ENCODE peak calls at places on chromosome 11, in ten cellular contexts. One of them, this sample, is unnamed.

GRCh38 chr11:45383229-45383628 is 97.1 kb upstream of the SYT13 start:
- DNase-seq in DMS53: no peak
- DNase-seq in non-pigmented ciliary epithelial cell: no peak
- DNase-seq in ACHN: peak
- DNase-seq in ELR: peak
- DNase-seq in endothelial cell: no peak
- DNase-seq in EL: peak
- DNase-seq in stimulated activated CD8-positive, alpha-beta memory T cell treated with anti-CD3 and anti-CD28 coated beads, Interleukin-12 subunit alpha, Interleukin-12 subunit beta, amount 100 ng/mL, for 4 hours: no peak
- DNase-seq in EH: peak
- DNase-seq in activated CD4-positive, CD25-positive, alpha-beta regulatory T cell: no peak
- DNase-seq in this sample: peak

GRCh38 chr11:20026629-20027545 is 133.4 kb downstream of the DBX1 start:
- DNase-seq in stimulated activated CD8-positive, alpha-beta memory T cell treated with anti-CD3 and anti-CD28 coated beads, Interleukin-12 subunit alpha, Interleukin-12 subunit beta, amount 100 ng/mL, for 4 hours: no peak
- DNase-seq in ACHN: no peak
- DNase-seq in ELR: no peak
- DNase-seq in EH: no peak
- DNase-seq in EL: no peak
- DNase-seq in DMS53: peak
- DNase-seq in non-pigmented ciliary epithelial cell: no peak
- DNase-seq in activated CD4-positive, CD25-positive, alpha-beta regulatory T cell: no peak
- DNase-seq in endothelial cell: peak
- DNase-seq in this sample: no peak

GRCh38 chr11:134632347-134633119 is 220.5 kb upstream of the B3GAT1 start:
- DNase-seq in ELR: no peak
- DNase-seq in stimulated activated CD8-positive, alpha-beta memory T cell treated with anti-CD3 and anti-CD28 coated beads, Interleukin-12 subunit alpha, Interleukin-12 subunit beta, amount 100 ng/mL, for 4 hours: no peak
- DNase-seq in DMS53: no peak
- DNase-seq in activated CD4-positive, CD25-positive, alpha-beta regulatory T cell: no peak
- DNase-seq in EH: no peak
- DNase-seq in non-pigmented ciliary epithelial cell: no peak
- DNase-seq in EL: no peak
- DNase-seq in ACHN: no peak
- DNase-seq in endothelial cell: no peak
- DNase-seq in this sample: no peak

GRCh38 chr11:9990221-9990973 is 303.6 kb downstream of the SBF2 start:
- DNase-seq in ELR: peak
- DNase-seq in ACHN: no peak
- DNase-seq in activated CD4-positive, CD25-positive, alpha-beta regulatory T cell: no peak
- DNase-seq in EH: peak
- DNase-seq in non-pigmented ciliary epithelial cell: no peak
- DNase-seq in DMS53: peak
- DNase-seq in stimulated activated CD8-positive, alpha-beta memory T cell treated with anti-CD3 and anti-CD28 coated beads, Interleukin-12 subunit alpha, Interleukin-12 subunit beta, amount 100 ng/mL, for 4 hours: no peak
- DNase-seq in EL: peak
- DNase-seq in endothelial cell: no peak
- DNase-seq in this sample: no peak

GRCh38 chr11:126431401-126432064 is 76.0 kb downstream of the ST3GAL4 start:
- DNase-seq in endothelial cell: no peak
- DNase-seq in ELR: peak
- DNase-seq in activated CD4-positive, CD25-positive, alpha-beta regulatory T cell: no peak
- DNase-seq in stimulated activated CD8-positive, alpha-beta memory T cell treated with anti-CD3 and anti-CD28 coated beads, Interleukin-12 subunit alpha, Interleukin-12 subunit beta, amount 100 ng/mL, for 4 hours: no peak
- DNase-seq in non-pigmented ciliary epithelial cell: peak
- DNase-seq in ACHN: peak
- DNase-seq in DMS53: no peak
- DNase-seq in EL: peak
- DNase-seq in EH: peak
- DNase-seq in this sample: peak

GRCh38 chr11:126416542-126417090 is 61.1 kb downstream of the ST3GAL4 start:
- DNase-seq in ACHN: no peak
- DNase-seq in activated CD4-positive, CD25-positive, alpha-beta regulatory T cell: peak
- DNase-seq in EH: peak
- DNase-seq in DMS53: peak
- DNase-seq in ELR: peak
- DNase-seq in EL: peak
- DNase-seq in stimulated activated CD8-positive, alpha-beta memory T cell treated with anti-CD3 and anti-CD28 coated beads, Interleukin-12 subunit alpha, Interleukin-12 subunit beta, amount 100 ng/mL, for 4 hours: peak
- DNase-seq in non-pigmented ciliary epithelial cell: peak
- DNase-seq in endothelial cell: peak
- DNase-seq in this sample: no peak

GRCh38 chr11:73401924-73402833 is 26.0 kb downstream of the RELT start:
- DNase-seq in DMS53: no peak
- DNase-seq in activated CD4-positive, CD25-positive, alpha-beta regulatory T cell: no peak
- DNase-seq in ELR: peak
- DNase-seq in ACHN: no peak
- DNase-seq in non-pigmented ciliary epithelial cell: no peak
- DNase-seq in EL: no peak
- DNase-seq in endothelial cell: no peak
- DNase-seq in EH: peak
- DNase-seq in stimulated activated CD8-positive, alpha-beta memory T cell treated with anti-CD3 and anti-CD28 coated beads, Interleukin-12 subunit alpha, Interleukin-12 subunit beta, amount 100 ng/mL, for 4 hours: no peak
- DNase-seq in this sample: no peak

GRCh38 chr11:117734596-117734995 is 62.4 kb downstream of the DSCAML1 start:
- DNase-seq in DMS53: peak
- DNase-seq in stimulated activated CD8-positive, alpha-beta memory T cell treated with anti-CD3 and anti-CD28 coated beads, Interleukin-12 subunit alpha, Interleukin-12 subunit beta, amount 100 ng/mL, for 4 hours: no peak
- DNase-seq in EH: no peak
- DNase-seq in ACHN: no peak
- DNase-seq in activated CD4-positive, CD25-positive, alpha-beta regulatory T cell: no peak
- DNase-seq in non-pigmented ciliary epithelial cell: no peak
- DNase-seq in EL: no peak
- DNase-seq in ELR: no peak
- DNase-seq in endothelial cell: peak
- DNase-seq in this sample: no peak

GRCh38 chr11:128946646-128947045 is 4.0 kb upstream of the TP53AIP1 start:
- DNase-seq in ACHN: peak
- DNase-seq in EL: no peak
- DNase-seq in activated CD4-positive, CD25-positive, alpha-beta regulatory T cell: no peak
- DNase-seq in ELR: no peak
- DNase-seq in EH: no peak
- DNase-seq in non-pigmented ciliary epithelial cell: no peak
- DNase-seq in DMS53: peak
- DNase-seq in stimulated activated CD8-positive, alpha-beta memory T cell treated with anti-CD3 and anti-CD28 coated beads, Interleukin-12 subunit alpha, Interleukin-12 subunit beta, amount 100 ng/mL, for 4 hours: no peak
- DNase-seq in endothelial cell: no peak
- DNase-seq in this sample: no peak

GRCh38 chr11:121249039-121249663 is 43.4 kb upstream of the SC5D start:
- DNase-seq in stimulated activated CD8-positive, alpha-beta memory T cell treated with anti-CD3 and anti-CD28 coated beads, Interleukin-12 subunit alpha, Interleukin-12 subunit beta, amount 100 ng/mL, for 4 hours: no peak
- DNase-seq in endothelial cell: no peak
- DNase-seq in DMS53: peak
- DNase-seq in ELR: peak
- DNase-seq in non-pigmented ciliary epithelial cell: no peak
- DNase-seq in EH: peak
- DNase-seq in ACHN: peak
- DNase-seq in EL: peak
- DNase-seq in activated CD4-positive, CD25-positive, alpha-beta regulatory T cell: no peak
- DNase-seq in this sample: peak

GRCh38 chr11:12083380-12083779 is 27.0 kb upstream of the MICAL2 start:
- DNase-seq in ELR: no peak
- DNase-seq in DMS53: no peak
- DNase-seq in EL: no peak
- DNase-seq in EH: no peak
- DNase-seq in non-pigmented ciliary epithelial cell: no peak
- DNase-seq in activated CD4-positive, CD25-positive, alpha-beta regulatory T cell: no peak
- DNase-seq in stimulated activated CD8-positive, alpha-beta memory T cell treated with anti-CD3 and anti-CD28 coated beads, Interleukin-12 subunit alpha, Interleukin-12 subunit beta, amount 100 ng/mL, for 4 hours: no peak
- DNase-seq in ACHN: no peak
- DNase-seq in endothelial cell: no peak
- DNase-seq in this sample: no peak

GRCh38 chr11:65880844-65881421 is 1.3 kb downstream of the CTSW start:
- DNase-seq in ELR: peak
- DNase-seq in EH: peak
- DNase-seq in ACHN: no peak
- DNase-seq in endothelial cell: no peak
- DNase-seq in non-pigmented ciliary epithelial cell: no peak
- DNase-seq in DMS53: no peak
- DNase-seq in stimulated activated CD8-positive, alpha-beta memory T cell treated with anti-CD3 and anti-CD28 coated beads, Interleukin-12 subunit alpha, Interleukin-12 subunit beta, amount 100 ng/mL, for 4 hours: no peak
- DNase-seq in EL: peak
- DNase-seq in activated CD4-positive, CD25-positive, alpha-beta regulatory T cell: no peak
- DNase-seq in this sample: peak

GRCh38 chr11:74449369-74449931 is 17.9 kb downstream of the KCNE3 start:
- DNase-seq in ACHN: peak
- DNase-seq in DMS53: peak
- DNase-seq in EL: peak
- DNase-seq in activated CD4-positive, CD25-positive, alpha-beta regulatory T cell: peak
- DNase-seq in stimulated activated CD8-positive, alpha-beta memory T cell treated with anti-CD3 and anti-CD28 coated beads, Interleukin-12 subunit alpha, Interleukin-12 subunit beta, amount 100 ng/mL, for 4 hours: no peak
- DNase-seq in ELR: peak
- DNase-seq in EH: peak
- DNase-seq in endothelial cell: peak
- DNase-seq in non-pigmented ciliary epithelial cell: peak
- DNase-seq in this sample: peak

GRCh38 chr11:93905384-93905783 is 55.0 kb upstream of the VSTM5 start:
- DNase-seq in EL: peak
- DNase-seq in non-pigmented ciliary epithelial cell: no peak
- DNase-seq in EH: peak
- DNase-seq in activated CD4-positive, CD25-positive, alpha-beta regulatory T cell: no peak
- DNase-seq in ACHN: no peak
- DNase-seq in endothelial cell: no peak
- DNase-seq in ELR: peak
- DNase-seq in stimulated activated CD8-positive, alpha-beta memory T cell treated with anti-CD3 and anti-CD28 coated beads, Interleukin-12 subunit alpha, Interleukin-12 subunit beta, amount 100 ng/mL, for 4 hours: no peak
- DNase-seq in DMS53: no peak
- DNase-seq in this sample: peak